ENCODE peak calls at places on chromosome 2, in five cellular contexts. X is NCI-H1694 treated with DMSO at 0.1 percent for 48 hours, M is AG04450, O is right cardiac atrium, U is T-helper 1 cell. N is an unnamed sample.

GRCh38 chr2:26352892-26353291 is 6.3 kb upstream of the ADGRF3 start:
- DNase-seq in X (no peak), M (no peak), O (no peak), U (no peak), N (peak; percentile 29)

GRCh38 chr2:102185347-102185746 is 1.5 kb upstream of the IL1RL2 start:
- DNase-seq in X (no peak), M (no peak), O (no peak), U (peak; percentile 11), N (peak; percentile 21)

GRCh38 chr2:117980783-117981676 is 32.8 kb downstream of the CCDC93 start:
- DNase-seq in X (no peak), M (peak; percentile 49), O (no peak), U (no peak), N (no peak)

GRCh38 chr2:218290316-218291261 is 1.7 kb downstream of the TMBIM1 start:
- DNase-seq in X (no peak), M (no peak), O (peak; percentile 64), U (peak; percentile 38), N (peak; percentile 71)

GRCh38 chr2:121596221-121597080 is 52.8 kb downstream of the CLASP1 start:
- DNase-seq in X (peak; percentile 13), M (peak; percentile 7), O (peak; percentile 63), U (peak; percentile 25), N (peak; percentile 95)

GRCh38 chr2:1593371-1594205 is 150.7 kb downstream of the PXDN start:
- DNase-seq in X (no peak), M (peak; percentile 65), O (peak; percentile 78), U (no peak), N (no peak)

GRCh38 chr2:165560377-165560988 is 91.0 kb downstream of the CSRNP3 start:
- DNase-seq in X (no peak), M (no peak), O (no peak), U (no peak), N (peak; percentile 31)

GRCh38 chr2:37654419-37654818 is 17.0 kb downstream of the CDC42EP3 start:
- DNase-seq in X (no peak), M (no peak), O (no peak), U (no peak), N (no peak)

GRCh38 chr2:144759746-144760145 is 239.8 kb upstream of the ZEB2 start:
- DNase-seq in X (no peak), M (no peak), O (no peak), U (no peak), N (no peak)

GRCh38 chr2:197121756-197122385 is 188.7 kb downstream of the ANKRD44 start:
- DNase-seq in X (no peak), M (no peak), O (no peak), U (no peak), N (no peak)

GRCh38 chr2:42047488-42048317 is at the start of gene PKDCC:
- DNase-seq in X (peak; percentile 40), M (peak; percentile 37), O (peak; percentile 96), U (no peak), N (peak; percentile 72)